ENCODE peak calls at places on chromosomes 16 and 17, in ten cellular contexts. One of them, this sample, is unnamed. For H3K4me1 and H3K36me3, the result is how much of the 10 kb centered on the place peaks cover.

GRCh38 chr17:70365098-70365583 is 195.8 kb downstream of the KCNJ2 start:
- DNase-seq in PC-3: no peak
- DNase-seq in left lung: no peak
- DNase-seq in mammary epithelial cell: peak
- DNase-seq in IMR-90: peak
- DNase-seq in ovary: no peak
- DNase-seq in cardiac muscle cell: no peak
- DNase-seq in fibroblast of lung: peak
- DNase-seq in CD8-positive, alpha-beta T cell: no peak
- DNase-seq in GM12878: peak
- DNase-seq in this sample: no peak

GRCh38 chr16:84836234-84836647 is 16.5 kb downstream of the CRISPLD2 start:
- DNase-seq in PC-3: peak
- DNase-seq in left lung: peak
- DNase-seq in mammary epithelial cell: peak
- DNase-seq in IMR-90: peak
- DNase-seq in ovary: peak
- DNase-seq in cardiac muscle cell: peak
- DNase-seq in fibroblast of lung: peak
- DNase-seq in CD8-positive, alpha-beta T cell: no peak
- DNase-seq in GM12878: no peak
- DNase-seq in this sample: no peak

GRCh38 chr17:36149296-36149820 is 27.1 kb downstream of the TBC1D3B start:
- DNase-seq in PC-3: no peak
- DNase-seq in left lung: no peak
- DNase-seq in mammary epithelial cell: peak
- DNase-seq in IMR-90: peak
- DNase-seq in ovary: peak
- DNase-seq in cardiac muscle cell: no peak
- DNase-seq in fibroblast of lung: peak
- DNase-seq in CD8-positive, alpha-beta T cell: no peak
- DNase-seq in GM12878: no peak
- DNase-seq in this sample: no peak

GRCh38 chr16:89845417-89845816 is 17.1 kb downstream of the SPIRE2 start:
- DNase-seq in PC-3: no peak
- DNase-seq in left lung: no peak
- DNase-seq in mammary epithelial cell: no peak
- DNase-seq in IMR-90: no peak
- DNase-seq in ovary: no peak
- DNase-seq in cardiac muscle cell: no peak
- DNase-seq in fibroblast of lung: no peak
- DNase-seq in CD8-positive, alpha-beta T cell: peak
- DNase-seq in GM12878: no peak
- DNase-seq in this sample: no peak

GRCh38 chr17:6497496-6498221 is 53.4 kb downstream of the PIMREG start:
- DNase-seq in PC-3: no peak
- DNase-seq in left lung: no peak
- DNase-seq in mammary epithelial cell: no peak
- DNase-seq in IMR-90: no peak
- DNase-seq in ovary: peak
- DNase-seq in cardiac muscle cell: no peak
- DNase-seq in fibroblast of lung: no peak
- DNase-seq in CD8-positive, alpha-beta T cell: no peak
- DNase-seq in GM12878: no peak
- DNase-seq in this sample: no peak

GRCh38 chr16:79844603-79845002 is 244.1 kb upstream of the MAF start:
- DNase-seq in PC-3: no peak
- DNase-seq in left lung: no peak
- DNase-seq in mammary epithelial cell: no peak
- DNase-seq in IMR-90: no peak
- DNase-seq in ovary: no peak
- DNase-seq in cardiac muscle cell: no peak
- DNase-seq in fibroblast of lung: no peak
- DNase-seq in CD8-positive, alpha-beta T cell: no peak
- DNase-seq in GM12878: no peak
- DNase-seq in this sample: no peak

GRCh38 chr17:35041390-35041789 is 22.1 kb downstream of the RFFL start:
- DNase-seq in PC-3: no peak
- DNase-seq in left lung: no peak
- DNase-seq in mammary epithelial cell: no peak
- DNase-seq in IMR-90: no peak
- DNase-seq in ovary: no peak
- DNase-seq in cardiac muscle cell: no peak
- DNase-seq in fibroblast of lung: no peak
- DNase-seq in CD8-positive, alpha-beta T cell: no peak
- DNase-seq in GM12878: no peak
- DNase-seq in this sample: no peak

GRCh38 chr16:11977206-11978041 is 890 bp downstream of the SNX29 start:
- DNase-seq in PC-3: peak
- DNase-seq in left lung: no peak
- DNase-seq in mammary epithelial cell: peak
- DNase-seq in IMR-90: peak
- DNase-seq in ovary: peak
- DNase-seq in cardiac muscle cell: no peak
- DNase-seq in fibroblast of lung: peak
- DNase-seq in CD8-positive, alpha-beta T cell: no peak
- DNase-seq in GM12878: no peak
- DNase-seq in this sample: no peak

GRCh38 chr16:29896841-29897240 is 2.5 kb downstream of the SEZ6L2 start:
- DNase-seq in PC-3: no peak
- DNase-seq in left lung: no peak
- DNase-seq in mammary epithelial cell: no peak
- DNase-seq in IMR-90: no peak
- DNase-seq in ovary: no peak
- DNase-seq in cardiac muscle cell: no peak
- DNase-seq in fibroblast of lung: no peak
- DNase-seq in CD8-positive, alpha-beta T cell: no peak
- DNase-seq in GM12878: no peak
- DNase-seq in this sample: no peak

GRCh38 chr16:29894352-29894751 is 5.0 kb downstream of the SEZ6L2 start:
- DNase-seq in PC-3: no peak
- DNase-seq in left lung: no peak
- DNase-seq in mammary epithelial cell: no peak
- DNase-seq in IMR-90: no peak
- DNase-seq in ovary: no peak
- DNase-seq in cardiac muscle cell: no peak
- DNase-seq in fibroblast of lung: no peak
- DNase-seq in CD8-positive, alpha-beta T cell: no peak
- DNase-seq in GM12878: no peak
- DNase-seq in this sample: no peak

GRCh38 chr16:29891525-29892457 is 7.6 kb downstream of the SEZ6L2 start:
- DNase-seq in PC-3: no peak
- DNase-seq in left lung: no peak
- DNase-seq in mammary epithelial cell: no peak
- DNase-seq in IMR-90: no peak
- DNase-seq in ovary: no peak
- DNase-seq in cardiac muscle cell: no peak
- DNase-seq in fibroblast of lung: no peak
- DNase-seq in CD8-positive, alpha-beta T cell: no peak
- DNase-seq in GM12878: no peak
- DNase-seq in this sample: no peak

GRCh38 chr16:29892458-29892813 is 6.9 kb downstream of the SEZ6L2 start:
- DNase-seq in PC-3: no peak
- DNase-seq in left lung: no peak
- DNase-seq in mammary epithelial cell: no peak
- DNase-seq in IMR-90: no peak
- DNase-seq in ovary: no peak
- DNase-seq in cardiac muscle cell: no peak
- DNase-seq in fibroblast of lung: no peak
- DNase-seq in CD8-positive, alpha-beta T cell: no peak
- DNase-seq in GM12878: no peak
- DNase-seq in this sample: no peak

DNA sequence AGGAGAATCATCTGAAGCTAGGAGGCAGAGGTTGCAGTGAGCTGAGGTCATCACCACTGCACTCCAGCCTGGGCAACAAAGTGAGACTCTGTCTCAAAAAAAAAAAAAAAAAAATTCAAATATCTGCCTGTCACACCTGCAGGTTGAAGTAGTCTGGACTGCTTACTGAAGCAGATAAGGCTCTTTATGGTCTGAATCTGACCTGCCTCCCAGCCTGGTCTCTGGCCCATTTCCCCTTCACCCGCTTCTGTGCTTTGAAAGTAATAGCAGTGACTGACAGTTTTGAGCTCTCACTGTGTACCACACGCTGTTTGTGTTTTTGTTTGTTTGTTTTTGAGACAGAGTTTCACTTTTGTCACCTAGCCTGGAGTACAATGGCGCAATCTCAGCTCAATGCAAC is 5.8 kb downstream of the SEZ6L2 start:
- DNase-seq in PC-3: no peak
- DNase-seq in left lung: no peak
- DNase-seq in mammary epithelial cell: no peak
- DNase-seq in IMR-90: no peak
- DNase-seq in ovary: no peak
- DNase-seq in cardiac muscle cell: no peak
- DNase-seq in fibroblast of lung: no peak
- DNase-seq in CD8-positive, alpha-beta T cell: no peak
- DNase-seq in GM12878: no peak
- DNase-seq in this sample: no peak
- H3K4me1 ChIP-seq in PC-3: under half
- H3K4me1 ChIP-seq in left lung: under half
- H3K4me1 ChIP-seq in mammary epithelial cell: under half
- H3K4me1 ChIP-seq in IMR-90: under half
- H3K4me1 ChIP-seq in ovary: under half
- H3K4me1 ChIP-seq in cardiac muscle cell: under half
- H3K4me1 ChIP-seq in fibroblast of lung: under half
- H3K4me1 ChIP-seq in CD8-positive, alpha-beta T cell: under half
- H3K4me1 ChIP-seq in GM12878: under half
- H3K4me1 ChIP-seq in this sample: under half

GRCh38 chr17:50549969-50550368 is 3.0 kb downstream of the SPATA20 start:
- DNase-seq in PC-3: no peak
- DNase-seq in left lung: peak
- DNase-seq in mammary epithelial cell: no peak
- DNase-seq in IMR-90: no peak
- DNase-seq in ovary: no peak
- DNase-seq in cardiac muscle cell: no peak
- DNase-seq in fibroblast of lung: no peak
- DNase-seq in CD8-positive, alpha-beta T cell: no peak
- DNase-seq in GM12878: no peak
- DNase-seq in this sample: no peak

GRCh38 chr17:50549256-50549941 is 2.4 kb downstream of the SPATA20 start:
- DNase-seq in PC-3: no peak
- DNase-seq in left lung: peak
- DNase-seq in mammary epithelial cell: no peak
- DNase-seq in IMR-90: no peak
- DNase-seq in ovary: no peak
- DNase-seq in cardiac muscle cell: no peak
- DNase-seq in fibroblast of lung: no peak
- DNase-seq in CD8-positive, alpha-beta T cell: no peak
- DNase-seq in GM12878: no peak
- DNase-seq in this sample: no peak

GRCh38 chr17:50551433-50551815 is 4.5 kb downstream of the SPATA20 start:
- DNase-seq in PC-3: no peak
- DNase-seq in left lung: peak
- DNase-seq in mammary epithelial cell: no peak
- DNase-seq in IMR-90: no peak
- DNase-seq in ovary: no peak
- DNase-seq in cardiac muscle cell: no peak
- DNase-seq in fibroblast of lung: no peak
- DNase-seq in CD8-positive, alpha-beta T cell: no peak
- DNase-seq in GM12878: no peak
- DNase-seq in this sample: no peak

GRCh38 chr17:50551884-50552283 is 4.9 kb downstream of the SPATA20 start:
- DNase-seq in PC-3: no peak
- DNase-seq in left lung: no peak
- DNase-seq in mammary epithelial cell: no peak
- DNase-seq in IMR-90: no peak
- DNase-seq in ovary: no peak
- DNase-seq in cardiac muscle cell: no peak
- DNase-seq in fibroblast of lung: no peak
- DNase-seq in CD8-positive, alpha-beta T cell: no peak
- DNase-seq in GM12878: no peak
- DNase-seq in this sample: no peak

DNA sequence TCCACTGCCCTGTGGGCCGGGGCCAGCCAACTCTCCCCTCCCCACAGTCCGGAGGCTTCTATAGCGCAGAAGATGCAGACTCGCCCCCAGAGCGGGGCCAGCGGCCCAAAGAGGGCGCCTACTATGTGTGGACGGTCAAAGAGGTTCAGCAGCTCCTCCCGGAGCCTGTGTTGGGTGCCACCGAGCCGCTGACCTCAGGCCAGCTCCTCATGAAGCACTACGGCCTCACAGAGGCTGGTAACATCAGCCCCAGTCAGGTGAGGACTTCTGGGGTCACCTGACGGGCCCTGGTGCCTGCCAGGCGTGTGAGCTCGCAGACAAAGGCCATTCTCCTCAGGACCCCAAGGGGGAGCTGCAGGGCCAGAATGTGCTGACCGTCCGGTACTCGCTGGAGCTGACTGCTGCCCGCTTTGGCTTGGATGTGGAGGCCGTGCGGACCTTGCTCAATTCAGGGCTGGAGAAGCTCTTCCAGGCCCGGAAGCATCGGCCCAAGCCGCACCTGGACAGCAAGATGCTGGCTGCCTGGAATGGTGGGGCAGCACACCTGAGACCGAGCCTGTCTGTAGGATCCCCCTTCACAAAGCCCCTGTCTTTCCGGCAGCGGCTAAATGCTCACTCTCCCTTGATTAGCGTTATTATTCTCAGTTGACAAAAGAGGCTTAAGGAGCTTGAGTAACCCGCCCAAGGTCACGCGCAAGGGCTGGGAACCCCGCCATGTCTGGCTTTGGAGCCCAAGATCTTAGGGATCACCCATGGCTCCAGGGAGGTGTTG is 3.9 kb downstream of the SPATA20 start:
- DNase-seq in PC-3: peak
- DNase-seq in left lung: peak
- DNase-seq in mammary epithelial cell: no peak
- DNase-seq in IMR-90: peak
- DNase-seq in ovary: peak
- DNase-seq in cardiac muscle cell: peak
- DNase-seq in fibroblast of lung: peak
- DNase-seq in CD8-positive, alpha-beta T cell: no peak
- DNase-seq in GM12878: no peak
- DNase-seq in this sample: no peak
- H3K27ac ChIP-seq in PC-3: no peak
- H3K27ac ChIP-seq in left lung: no peak
- H3K27ac ChIP-seq in mammary epithelial cell: no peak
- H3K27ac ChIP-seq in IMR-90: no peak
- H3K27ac ChIP-seq in ovary: peak
- H3K27ac ChIP-seq in cardiac muscle cell: no peak
- H3K27ac ChIP-seq in fibroblast of lung: no peak
- H3K27ac ChIP-seq in CD8-positive, alpha-beta T cell: no peak
- H3K27ac ChIP-seq in GM12878: no peak
- H3K27ac ChIP-seq in this sample: no peak

GRCh38 chr17:79945591-79946255 is 89.9 kb downstream of the TBC1D16 start:
- DNase-seq in PC-3: no peak
- DNase-seq in left lung: peak
- DNase-seq in mammary epithelial cell: no peak
- DNase-seq in IMR-90: no peak
- DNase-seq in ovary: peak
- DNase-seq in cardiac muscle cell: no peak
- DNase-seq in fibroblast of lung: no peak
- DNase-seq in CD8-positive, alpha-beta T cell: peak
- DNase-seq in GM12878: no peak
- DNase-seq in this sample: no peak

GRCh38 chr17:79946352-79947231 is 89.1 kb downstream of the TBC1D16 start:
- DNase-seq in PC-3: no peak
- DNase-seq in left lung: peak
- DNase-seq in mammary epithelial cell: no peak
- DNase-seq in IMR-90: no peak
- DNase-seq in ovary: peak
- DNase-seq in cardiac muscle cell: no peak
- DNase-seq in fibroblast of lung: no peak
- DNase-seq in CD8-positive, alpha-beta T cell: peak
- DNase-seq in GM12878: no peak
- DNase-seq in this sample: no peak

GRCh38 chr17:79948918-79949645 is 86.6 kb downstream of the TBC1D16 start:
- DNase-seq in PC-3: no peak
- DNase-seq in left lung: no peak
- DNase-seq in mammary epithelial cell: no peak
- DNase-seq in IMR-90: no peak
- DNase-seq in ovary: peak
- DNase-seq in cardiac muscle cell: no peak
- DNase-seq in fibroblast of lung: no peak
- DNase-seq in CD8-positive, alpha-beta T cell: no peak
- DNase-seq in GM12878: no peak
- DNase-seq in this sample: no peak

GRCh38 chr17:79948406-79948917 is 87.2 kb downstream of the TBC1D16 start:
- DNase-seq in PC-3: no peak
- DNase-seq in left lung: no peak
- DNase-seq in mammary epithelial cell: no peak
- DNase-seq in IMR-90: no peak
- DNase-seq in ovary: peak
- DNase-seq in cardiac muscle cell: no peak
- DNase-seq in fibroblast of lung: no peak
- DNase-seq in CD8-positive, alpha-beta T cell: no peak
- DNase-seq in GM12878: no peak
- DNase-seq in this sample: no peak

DNA sequence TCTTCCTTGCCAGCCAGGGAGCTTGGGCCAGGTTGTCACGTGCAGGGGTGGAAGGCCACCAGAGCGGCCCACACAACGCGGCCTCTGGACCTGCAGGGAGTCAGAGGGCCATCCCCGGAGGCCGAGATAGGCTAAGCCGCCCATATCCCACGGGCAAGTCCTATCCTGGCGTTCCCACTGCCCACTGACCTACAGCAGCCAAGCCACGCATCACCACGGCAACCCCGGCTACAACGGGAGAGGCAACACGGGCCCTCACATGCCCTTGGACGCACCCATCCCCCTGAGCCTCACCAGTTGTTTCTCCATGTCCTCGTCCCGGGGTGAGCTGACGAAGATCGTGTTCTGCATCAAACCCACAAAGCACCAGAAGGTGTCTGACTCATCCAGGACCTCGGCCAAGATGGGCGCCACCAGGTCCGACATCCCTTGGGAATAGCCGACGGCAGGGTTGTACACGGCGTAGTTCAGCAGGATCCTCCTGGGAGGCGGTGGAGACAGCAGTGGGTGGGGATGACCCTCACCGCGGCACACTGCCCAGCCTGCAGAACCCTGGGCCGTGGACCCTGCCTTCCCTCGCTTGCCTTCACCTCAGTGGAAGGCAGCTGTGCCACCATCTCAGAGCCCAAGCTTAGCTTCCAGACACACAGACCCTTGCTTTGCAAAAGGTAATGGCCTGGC is 88.2 kb downstream of the TBC1D16 start:
- DNase-seq in PC-3: no peak
- DNase-seq in left lung: no peak
- DNase-seq in mammary epithelial cell: peak
- DNase-seq in IMR-90: peak
- DNase-seq in ovary: peak
- DNase-seq in cardiac muscle cell: no peak
- DNase-seq in fibroblast of lung: peak
- DNase-seq in CD8-positive, alpha-beta T cell: no peak
- DNase-seq in GM12878: no peak
- DNase-seq in this sample: no peak
- H3K36me3 ChIP-seq in PC-3: under half
- H3K36me3 ChIP-seq in left lung: under half
- H3K36me3 ChIP-seq in mammary epithelial cell: under half
- H3K36me3 ChIP-seq in IMR-90: under half
- H3K36me3 ChIP-seq in ovary: under half
- H3K36me3 ChIP-seq in cardiac muscle cell: under half
- H3K36me3 ChIP-seq in fibroblast of lung: under half
- H3K36me3 ChIP-seq in CD8-positive, alpha-beta T cell: under half
- H3K36me3 ChIP-seq in GM12878: under half
- H3K36me3 ChIP-seq in this sample: under half

GRCh38 chr17:63842540-63843386 is at the start of gene SMARCD2:
- DNase-seq in PC-3: peak
- DNase-seq in left lung: peak
- DNase-seq in mammary epithelial cell: peak
- DNase-seq in IMR-90: peak
- DNase-seq in ovary: peak
- DNase-seq in cardiac muscle cell: peak
- DNase-seq in fibroblast of lung: peak
- DNase-seq in CD8-positive, alpha-beta T cell: peak
- DNase-seq in GM12878: peak
- DNase-seq in this sample: peak
- H3K4me1 ChIP-seq in PC-3: under half
- H3K4me1 ChIP-seq in left lung: under half
- H3K4me1 ChIP-seq in mammary epithelial cell: under half
- H3K4me1 ChIP-seq in IMR-90: under half
- H3K4me1 ChIP-seq in ovary: under half
- H3K4me1 ChIP-seq in cardiac muscle cell: under half
- H3K4me1 ChIP-seq in fibroblast of lung: under half
- H3K4me1 ChIP-seq in CD8-positive, alpha-beta T cell: under half
- H3K4me1 ChIP-seq in GM12878: under half
- H3K4me1 ChIP-seq in this sample: under half

This sample was measured in Panc1.